ENCODE peak calls at places on chromosomes 2 and 18, in ten cellular contexts. One of them, this sample, is unnamed. For H3K4me1, the result is how much of the 10 kb centered on the place peaks cover.

GRCh38 chr2:23901966-23902942 is 24.7 kb downstream of the ATAD2B start:
- DNase-seq in tibial nerve: no peak
- DNase-seq in HepG2: no peak
- DNase-seq in A549: no peak
- DNase-seq in SK-N-SH: no peak
- DNase-seq in H1: no peak
- DNase-seq in upper lobe of left lung: no peak
- DNase-seq in ovary: no peak
- DNase-seq in stomach: no peak
- DNase-seq in sigmoid colon: no peak
- DNase-seq in this sample: no peak

GRCh38 chr2:74147729-74148456 is at the start of gene BOLA3:
- DNase-seq in H1: peak
- DNase-seq in tibial nerve: peak
- DNase-seq in upper lobe of left lung: peak
- DNase-seq in ovary: peak
- DNase-seq in stomach: peak
- DNase-seq in SK-N-SH: peak
- DNase-seq in HepG2: peak
- DNase-seq in A549: peak
- DNase-seq in sigmoid colon: peak
- DNase-seq in this sample: peak

GRCh38 chr2:172084734-172085459 is 410 bp upstream of the DLX1 start:
- DNase-seq in HepG2: peak
- DNase-seq in H1: peak
- DNase-seq in stomach: peak
- DNase-seq in A549: peak
- DNase-seq in SK-N-SH: peak
- DNase-seq in upper lobe of left lung: peak
- DNase-seq in tibial nerve: peak
- DNase-seq in ovary: peak
- DNase-seq in sigmoid colon: peak
- DNase-seq in this sample: peak

GRCh38 chr2:230400454-230400853 is 15.5 kb upstream of the SP100 start:
- DNase-seq in stomach: no peak
- DNase-seq in HepG2: no peak
- DNase-seq in sigmoid colon: no peak
- DNase-seq in ovary: no peak
- DNase-seq in A549: no peak
- DNase-seq in H1: no peak
- DNase-seq in tibial nerve: no peak
- DNase-seq in upper lobe of left lung: no peak
- DNase-seq in SK-N-SH: no peak
- DNase-seq in this sample: no peak

GRCh38 chr2:121454549-121455090 is 76.1 kb upstream of the RNU4ATAC start:
- DNase-seq in H1: no peak
- DNase-seq in tibial nerve: no peak
- DNase-seq in stomach: no peak
- DNase-seq in HepG2: no peak
- DNase-seq in upper lobe of left lung: no peak
- DNase-seq in SK-N-SH: no peak
- DNase-seq in A549: no peak
- DNase-seq in ovary: no peak
- DNase-seq in sigmoid colon: no peak
- DNase-seq in this sample: no peak

GRCh38 chr2:105926960-105927678 is 182.4 kb downstream of the NCK2 start:
- DNase-seq in SK-N-SH: no peak
- DNase-seq in sigmoid colon: no peak
- DNase-seq in ovary: no peak
- DNase-seq in A549: no peak
- DNase-seq in H1: no peak
- DNase-seq in tibial nerve: no peak
- DNase-seq in HepG2: peak
- DNase-seq in stomach: no peak
- DNase-seq in upper lobe of left lung: no peak
- DNase-seq in this sample: peak

GRCh38 chr18:32258558-32259204 is 68.8 kb downstream of the MEP1B start:
- DNase-seq in tibial nerve: no peak
- DNase-seq in H1: no peak
- DNase-seq in sigmoid colon: no peak
- DNase-seq in stomach: no peak
- DNase-seq in SK-N-SH: no peak
- DNase-seq in A549: no peak
- DNase-seq in HepG2: no peak
- DNase-seq in ovary: no peak
- DNase-seq in upper lobe of left lung: no peak
- DNase-seq in this sample: no peak

GRCh38 chr2:3044587-3045317 is 332.9 kb downstream of the EIPR1 start:
- DNase-seq in tibial nerve: no peak
- DNase-seq in H1: no peak
- DNase-seq in stomach: no peak
- DNase-seq in A549: peak
- DNase-seq in ovary: no peak
- DNase-seq in upper lobe of left lung: peak
- DNase-seq in sigmoid colon: no peak
- DNase-seq in HepG2: peak
- DNase-seq in SK-N-SH: no peak
- DNase-seq in this sample: peak

GRCh38 chr2:58098254-58099096 is 51.9 kb downstream of the VRK2 start:
- DNase-seq in sigmoid colon: no peak
- DNase-seq in H1: no peak
- DNase-seq in tibial nerve: no peak
- DNase-seq in HepG2: no peak
- DNase-seq in stomach: no peak
- DNase-seq in SK-N-SH: no peak
- DNase-seq in upper lobe of left lung: no peak
- DNase-seq in A549: no peak
- DNase-seq in ovary: no peak
- DNase-seq in this sample: no peak

GRCh38 chr2:46831869-46832265 is 83.7 kb downstream of the MCFD2 start:
- DNase-seq in H1: no peak
- DNase-seq in upper lobe of left lung: no peak
- DNase-seq in stomach: no peak
- DNase-seq in A549: no peak
- DNase-seq in sigmoid colon: no peak
- DNase-seq in tibial nerve: no peak
- DNase-seq in ovary: no peak
- DNase-seq in SK-N-SH: no peak
- DNase-seq in HepG2: no peak
- DNase-seq in this sample: no peak

GRCh38 chr2:105454801-105455485 is 56.1 kb upstream of the FHL2 start:
- DNase-seq in SK-N-SH: no peak
- DNase-seq in H1: no peak
- DNase-seq in upper lobe of left lung: no peak
- DNase-seq in A549: peak
- DNase-seq in HepG2: peak
- DNase-seq in tibial nerve: peak
- DNase-seq in ovary: peak
- DNase-seq in sigmoid colon: no peak
- DNase-seq in stomach: peak
- DNase-seq in this sample: peak

GRCh38 chr2:226742346-226742745 is 57.3 kb downstream of the IRS1 start:
- DNase-seq in upper lobe of left lung: no peak
- DNase-seq in HepG2: no peak
- DNase-seq in A549: no peak
- DNase-seq in H1: no peak
- DNase-seq in ovary: peak
- DNase-seq in stomach: peak
- DNase-seq in SK-N-SH: no peak
- DNase-seq in sigmoid colon: peak
- DNase-seq in tibial nerve: peak
- DNase-seq in this sample: no peak

GRCh38 chr2:62928015-62928414 is 122.6 kb upstream of the OTX1 start:
- DNase-seq in ovary: no peak
- DNase-seq in upper lobe of left lung: no peak
- DNase-seq in A549: no peak
- DNase-seq in stomach: no peak
- DNase-seq in tibial nerve: no peak
- DNase-seq in sigmoid colon: no peak
- DNase-seq in SK-N-SH: no peak
- DNase-seq in H1: no peak
- DNase-seq in HepG2: no peak
- DNase-seq in this sample: no peak

GRCh38 chr18:33603434-33603833 is 25.4 kb downstream of the ASXL3 start:
- DNase-seq in stomach: no peak
- DNase-seq in A549: no peak
- DNase-seq in H1: no peak
- DNase-seq in HepG2: no peak
- DNase-seq in ovary: no peak
- DNase-seq in tibial nerve: no peak
- DNase-seq in SK-N-SH: no peak
- DNase-seq in upper lobe of left lung: no peak
- DNase-seq in sigmoid colon: no peak
- DNase-seq in this sample: no peak

GRCh38 chr2:8558096-8558495 is 123.8 kb upstream of the ID2 start:
- DNase-seq in tibial nerve: no peak
- DNase-seq in H1: no peak
- DNase-seq in SK-N-SH: no peak
- DNase-seq in stomach: no peak
- DNase-seq in upper lobe of left lung: no peak
- DNase-seq in HepG2: no peak
- DNase-seq in sigmoid colon: peak
- DNase-seq in A549: no peak
- DNase-seq in ovary: peak
- DNase-seq in this sample: peak

GRCh38 chr2:235144291-235144690 is 192.5 kb downstream of the SH3BP4 start:
- DNase-seq in SK-N-SH: no peak
- DNase-seq in A549: no peak
- DNase-seq in H1: peak
- DNase-seq in sigmoid colon: no peak
- DNase-seq in stomach: no peak
- DNase-seq in tibial nerve: no peak
- DNase-seq in upper lobe of left lung: no peak
- DNase-seq in ovary: no peak
- DNase-seq in HepG2: no peak
- DNase-seq in this sample: no peak

GRCh38 chr2:174697267-174697666 is 67.0 kb downstream of the CHRNA1 start:
- DNase-seq in tibial nerve: peak
- DNase-seq in HepG2: peak
- DNase-seq in upper lobe of left lung: no peak
- DNase-seq in H1: peak
- DNase-seq in SK-N-SH: peak
- DNase-seq in sigmoid colon: no peak
- DNase-seq in A549: peak
- DNase-seq in ovary: no peak
- DNase-seq in stomach: peak
- DNase-seq in this sample: peak

GRCh38 chr2:16188256-16188890 is 248.0 kb downstream of the MYCN start:
- DNase-seq in HepG2: no peak
- DNase-seq in stomach: no peak
- DNase-seq in tibial nerve: no peak
- DNase-seq in ovary: no peak
- DNase-seq in SK-N-SH: no peak
- DNase-seq in H1: no peak
- DNase-seq in sigmoid colon: no peak
- DNase-seq in upper lobe of left lung: no peak
- DNase-seq in A549: no peak
- DNase-seq in this sample: no peak
- H3K4me1 ChIP-seq in HepG2: under half
- H3K4me1 ChIP-seq in stomach: under half
- H3K4me1 ChIP-seq in tibial nerve: under half
- H3K4me1 ChIP-seq in ovary: under half
- H3K4me1 ChIP-seq in SK-N-SH: under half
- H3K4me1 ChIP-seq in H1: under half
- H3K4me1 ChIP-seq in sigmoid colon: under half
- H3K4me1 ChIP-seq in upper lobe of left lung: under half
- H3K4me1 ChIP-seq in A549: under half
- H3K4me1 ChIP-seq in this sample: under half

GRCh38 chr2:183117226-183117625 is 7.0 kb upstream of the NUP35 start:
- DNase-seq in ovary: no peak
- DNase-seq in sigmoid colon: no peak
- DNase-seq in A549: no peak
- DNase-seq in stomach: no peak
- DNase-seq in HepG2: peak
- DNase-seq in H1: no peak
- DNase-seq in tibial nerve: no peak
- DNase-seq in upper lobe of left lung: no peak
- DNase-seq in SK-N-SH: no peak
- DNase-seq in this sample: no peak

GRCh38 chr2:183113630-183114029 is 10.6 kb upstream of the NUP35 start:
- DNase-seq in stomach: no peak
- DNase-seq in HepG2: no peak
- DNase-seq in ovary: no peak
- DNase-seq in H1: no peak
- DNase-seq in A549: no peak
- DNase-seq in SK-N-SH: no peak
- DNase-seq in sigmoid colon: no peak
- DNase-seq in upper lobe of left lung: no peak
- DNase-seq in tibial nerve: no peak
- DNase-seq in this sample: no peak

GRCh38 chr2:183112575-183112974 is 11.7 kb upstream of the NUP35 start:
- DNase-seq in tibial nerve: no peak
- DNase-seq in sigmoid colon: no peak
- DNase-seq in upper lobe of left lung: no peak
- DNase-seq in H1: no peak
- DNase-seq in SK-N-SH: no peak
- DNase-seq in A549: no peak
- DNase-seq in ovary: no peak
- DNase-seq in stomach: no peak
- DNase-seq in HepG2: no peak
- DNase-seq in this sample: no peak
- TF ChIP-seq CTCF in tibial nerve: no peak
- TF ChIP-seq CTCF in sigmoid colon: no peak
- TF ChIP-seq CTCF in upper lobe of left lung: no peak
- TF ChIP-seq CTCF in H1: no peak
- TF ChIP-seq CTCF in SK-N-SH: no peak
- TF ChIP-seq CTCF in A549: no peak
- TF ChIP-seq CTCF in ovary: no peak
- TF ChIP-seq CTCF in stomach: no peak
- TF ChIP-seq CTCF in HepG2: no peak
- TF ChIP-seq CTCF in this sample: no peak

DNA sequence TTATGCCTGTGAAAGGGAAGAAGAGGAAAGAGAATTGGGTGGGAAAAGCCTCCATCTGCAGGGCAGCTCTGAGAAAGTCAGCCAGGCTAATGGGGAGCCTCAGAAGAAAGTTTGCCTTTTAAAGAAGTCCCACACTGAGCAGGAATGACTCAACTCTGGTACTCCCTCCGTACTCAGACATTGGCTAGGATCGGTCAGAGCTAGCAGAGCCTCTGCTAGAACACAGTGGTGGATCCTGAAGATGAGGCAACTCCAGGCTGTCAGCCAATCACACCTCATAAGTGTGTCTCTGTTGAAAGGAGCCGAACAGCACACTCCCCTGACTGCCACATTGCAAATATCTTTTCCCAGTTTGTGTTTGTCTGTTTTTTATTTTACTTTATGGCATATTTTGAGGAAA is 96.9 kb downstream of the HNRNPLL start:
- DNase-seq in HepG2: no peak
- DNase-seq in SK-N-SH: no peak
- DNase-seq in ovary: peak
- DNase-seq in stomach: no peak
- DNase-seq in tibial nerve: peak
- DNase-seq in A549: peak
- DNase-seq in upper lobe of left lung: no peak
- DNase-seq in sigmoid colon: peak
- DNase-seq in H1: no peak
- DNase-seq in this sample: peak
- TF ChIP-seq EP300 in HepG2: no peak
- TF ChIP-seq EP300 in SK-N-SH: no peak
- TF ChIP-seq EP300 in ovary: no peak
- TF ChIP-seq EP300 in stomach: no peak
- TF ChIP-seq EP300 in tibial nerve: peak
- TF ChIP-seq EP300 in A549: no peak
- TF ChIP-seq EP300 in upper lobe of left lung: no peak
- TF ChIP-seq EP300 in sigmoid colon: no peak
- TF ChIP-seq EP300 in H1: no peak
- TF ChIP-seq EP300 in this sample: no peak

GRCh38 chr2:195151711-195152110 is 505.3 kb upstream of the SLC39A10 start:
- DNase-seq in sigmoid colon: no peak
- DNase-seq in ovary: no peak
- DNase-seq in stomach: no peak
- DNase-seq in A549: no peak
- DNase-seq in tibial nerve: no peak
- DNase-seq in upper lobe of left lung: no peak
- DNase-seq in HepG2: no peak
- DNase-seq in H1: no peak
- DNase-seq in SK-N-SH: no peak
- DNase-seq in this sample: no peak
- H3K4me1 ChIP-seq in sigmoid colon: under half
- H3K4me1 ChIP-seq in ovary: under half
- H3K4me1 ChIP-seq in stomach: under half
- H3K4me1 ChIP-seq in A549: under half
- H3K4me1 ChIP-seq in tibial nerve: under half
- H3K4me1 ChIP-seq in upper lobe of left lung: under half
- H3K4me1 ChIP-seq in HepG2: under half
- H3K4me1 ChIP-seq in H1: under half
- H3K4me1 ChIP-seq in SK-N-SH: under half
- H3K4me1 ChIP-seq in this sample: under half

This sample was measured in transverse colon.